ENCODE peak calls at places on chromosomes 6 and 20, in six cellular contexts. Z, D, N, K, J and B are unnamed samples.

GRCh38 chr20:63915471-63915870 is 20.5 kb downstream of the DNAJC5 start:
- DNase-seq in Z (no peak), D (no peak), N (no peak), K (no peak), J (no peak), B (no peak)

GRCh38 chr20:1184638-1185315 is at the start of gene TMEM74B:
- DNase-seq in Z (no peak), D (no peak), N (no peak), K (no peak), J (no peak), B (no peak)

GRCh38 chr20:37749185-37749584 is 55.4 kb downstream of the CTNNBL1 start:
- DNase-seq in Z (no peak), D (no peak), N (no peak), K (no peak), J (no peak), B (no peak)

GRCh38 chr20:15113374-15113773 is 776.0 kb upstream of the FLRT3 start:
- DNase-seq in Z (no peak), D (no peak), N (no peak), K (no peak), J (no peak), B (no peak)

GRCh38 chr20:63104312-63105181 is 97.8 kb upstream of the BHLHE23 start:
- DNase-seq in Z (no peak), D (no peak), N (no peak), K (no peak), J (no peak), B (no peak)

GRCh38 chr20:64104667-64105451 is 2.5 kb downstream of the NPBWR2 start:
- DNase-seq in Z (no peak), D (no peak), N (peak; percentile 14), K (no peak), J (no peak), B (no peak)

GRCh38 chr6:2158596-2159271 is 86.7 kb downstream of the GMDS start:
- DNase-seq in Z (no peak), D (no peak), N (no peak), K (peak; percentile 18), J (no peak), B (no peak)

GRCh38 chr6:7721654-7722053 is 4.2 kb upstream of the BMP6 start:
- DNase-seq in Z (no peak), D (no peak), N (no peak), K (no peak), J (no peak), B (no peak)

GRCh38 chr6:101089640-101090039 is 208.5 kb upstream of the ASCC3 start:
- DNase-seq in Z (no peak), D (no peak), N (no peak), K (no peak), J (no peak), B (no peak)

GRCh38 chr6:107009499-107009898 is 18.5 kb upstream of the MTRES1 start:
- DNase-seq in Z (no peak), D (no peak), N (no peak), K (no peak), J (no peak), B (no peak)

GRCh38 chr6:42813074-42813645 is 31.3 kb downstream of the BICRAL start:
- DNase-seq in Z (no peak), D (no peak), N (no peak), K (no peak), J (no peak), B (no peak)

GRCh38 chr20:33832113-33832853 is 21.1 kb downstream of the CHMP4B start:
- DNase-seq in Z (no peak), D (no peak), N (no peak), K (no peak), J (no peak), B (no peak)

GRCh38 chr20:62370115-62370806 is 3.1 kb upstream of the LAMA5 start:
- DNase-seq in Z (peak; percentile 94), D (no peak), N (no peak), K (no peak), J (no peak), B (no peak)

GRCh38 chr20:24781061-24781980 is 167.7 kb upstream of the CST7 start:
- DNase-seq in Z (peak; percentile 42), D (no peak), N (no peak), K (peak; percentile 65), J (no peak), B (no peak)

GRCh38 chr6:106735828-106736227 is 106.5 kb downstream of the QRSL1 start:
- DNase-seq in Z (no peak), D (no peak), N (no peak), K (no peak), J (no peak), B (no peak)

GRCh38 chr6:95967594-95967993 is 48.2 kb upstream of the FUT9 start:
- DNase-seq in Z (no peak), D (no peak), N (no peak), K (no peak), J (no peak), B (no peak)

GRCh38 chr6:43916924-43917877 is 147.2 kb downstream of the VEGFA start:
- DNase-seq in Z (no peak), D (no peak), N (no peak), K (no peak), J (no peak), B (no peak)

GRCh38 chr20:23043376-23043775 is 6.1 kb downstream of the THBD start:
- DNase-seq in Z (no peak), D (no peak), N (no peak), K (no peak), J (no peak), B (no peak)

GRCh38 chr6:1391692-1392309 is 2.4 kb downstream of the FOXF2 start:
- DNase-seq in Z (no peak), D (no peak), N (no peak), K (no peak), J (no peak), B (no peak)

GRCh38 chr6:64081459-64081858 is 445.9 kb downstream of the PHF3 start:
- DNase-seq in Z (no peak), D (no peak), N (no peak), K (no peak), J (no peak), B (no peak)

GRCh38 chr6:77340331-77340730 is 123.0 kb downstream of the HTR1B start:
- DNase-seq in Z (no peak), D (no peak), N (no peak), K (no peak), J (no peak), B (no peak)

GRCh38 chr6:14375940-14376339 is 258.4 kb downstream of the CD83 start:
- DNase-seq in Z (no peak), D (no peak), N (no peak), K (no peak), J (no peak), B (peak; percentile 43)

GRCh38 chr20:33812673-33813462 is 1.7 kb downstream of the CHMP4B start:
- DNase-seq in Z (no peak), D (no peak), N (no peak), K (peak; percentile 63), J (no peak), B (no peak)

GRCh38 chr20:61436268-61436667 is 184.2 kb downstream of the CDH4 start:
- DNase-seq in Z (peak; percentile 66), D (peak; percentile 28), N (no peak), K (no peak), J (no peak), B (no peak)

GRCh38 chr6:170407200-170407599 is 100.6 kb downstream of the FAM120B start:
- DNase-seq in Z (no peak), D (no peak), N (no peak), K (no peak), J (no peak), B (no peak)

GRCh38 chr20:1964061-1964460 is 29.8 kb downstream of the PDYN start:
- DNase-seq in Z (no peak), D (no peak), N (no peak), K (no peak), J (no peak), B (no peak)

GRCh38 chr6:55913213-55914195 is 38.1 kb upstream of the BMP5 start:
- DNase-seq in Z (no peak), D (no peak), N (no peak), K (no peak), J (no peak), B (no peak)

GRCh38 chr20:25309395-25310267 is 61.7 kb downstream of the PYGB start:
- DNase-seq in Z (peak; percentile 67), D (peak; percentile 44), N (no peak), K (no peak), J (no peak), B (no peak)

GRCh38 chr20:61120595-61121515 is 131.2 kb upstream of the CDH4 start:
- DNase-seq in Z (no peak), D (no peak), N (peak; percentile 32), K (peak; percentile 61), J (no peak), B (peak; percentile 7)

GRCh38 chr6:38865521-38866174 is 150.5 kb downstream of the DNAH8 start:
- DNase-seq in Z (no peak), D (no peak), N (no peak), K (no peak), J (no peak), B (no peak)

GRCh38 chr6:117472667-117473066 is 9.8 kb upstream of the DCBLD1 start:
- DNase-seq in Z (no peak), D (no peak), N (no peak), K (no peak), J (no peak), B (no peak)

GRCh38 chr6:150427823-150428222 is 59.0 kb downstream of the IYD start:
- DNase-seq in Z (no peak), D (no peak), N (no peak), K (no peak), J (no peak), B (no peak)

GRCh38 chr20:10863337-10864060 is 189.7 kb upstream of the JAG1 start:
- DNase-seq in Z (peak; percentile 16), D (peak; percentile 38), N (no peak), K (no peak), J (no peak), B (no peak)

GRCh38 chr6:195861-196360 is 96.4 kb upstream of the DUSP22 start:
- DNase-seq in Z (no peak), D (no peak), N (peak; percentile 37), K (no peak), J (peak; percentile 31), B (no peak)

GRCh38 chr6:109303149-109303548 is 79.1 kb downstream of the CD164 start:
- DNase-seq in Z (no peak), D (no peak), N (no peak), K (no peak), J (no peak), B (no peak)

GRCh38 chr20:63740501-63741353 is 1.2 kb downstream of the SLC2A4RG start:
- DNase-seq in Z (peak; percentile 98), D (peak; percentile 26), N (peak; percentile 47), K (peak; percentile 86), J (peak; percentile 30), B (peak; percentile 58)

GRCh38 chr20:34615477-34615876 is 57.0 kb downstream of the MAP1LC3A start:
- DNase-seq in Z (no peak), D (no peak), N (no peak), K (no peak), J (no peak), B (no peak)

GRCh38 chr6:142551145-142551811 is 249.5 kb downstream of the ADGRG6 start:
- DNase-seq in Z (peak; percentile 32), D (no peak), N (peak; percentile 57), K (no peak), J (peak; percentile 1), B (no peak)

GRCh38 chr6:34791164-34791841 is 580 bp upstream of the BLTP3A start:
- DNase-seq in Z (peak; percentile 44), D (no peak), N (no peak), K (peak; percentile 67), J (peak; percentile 4), B (peak; percentile 52)

GRCh38 chr20:1946762-1947534 is 46.9 kb downstream of the PDYN start:
- DNase-seq in Z (no peak), D (no peak), N (no peak), K (no peak), J (no peak), B (no peak)